ENCODE peak calls at places on chromosome 17, in nine cellular contexts. O is heart left ventricle, J is NCI-H1436, I is breast epithelium, U is HT-29, C is left cardiac atrium, G is amniotic stem cell, M is Caki2, H is fibroblast of gingiva. V is an unnamed sample.

GRCh38 chr17:34390649-34391048 is 27.6 kb upstream of the CCL1 start:
- DNase-seq in O (no peak), J (no peak), I (no peak), U (no peak), C (no peak), G (no peak), M (no peak), H (no peak), V (no peak)

GRCh38 chr17:48596000-48596734 is 2.6 kb upstream of the HOXB5 start:
- DNase-seq in O (no peak), J (no peak), I (no peak), U (peak; percentile 76), C (no peak), G (no peak), M (no peak), H (no peak), V (no peak)

GRCh38 chr17:21542991-21543390 is 149.3 kb upstream of the KCNJ18 start:
- DNase-seq in O (no peak), J (no peak), I (no peak), U (no peak), C (no peak), G (no peak), M (no peak), H (peak; percentile 33), V (no peak)

GRCh38 chr17:1762233-1762905 is 509 bp downstream of the SERPINF1 start:
- DNase-seq in O (peak; percentile 76), J (no peak), I (no peak), U (no peak), C (peak; percentile 72), G (no peak), M (no peak), H (peak; percentile 23), V (no peak)

GRCh38 chr17:81432873-81433451 is 37.7 kb downstream of the BAHCC1 start:
- DNase-seq in O (no peak), J (peak; percentile 96), I (no peak), U (peak; percentile 39), C (no peak), G (no peak), M (no peak), H (no peak), V (no peak)

GRCh38 chr17:74185786-74186185 is 17.7 kb upstream of the RPL38 start:
- DNase-seq in O (no peak), J (no peak), I (no peak), U (no peak), C (no peak), G (no peak), M (no peak), H (no peak), V (no peak)

GRCh38 chr17:29190039-29190438 is 9.8 kb upstream of the MYO18A start:
- DNase-seq in O (no peak), J (no peak), I (no peak), U (no peak), C (no peak), G (no peak), M (no peak), H (no peak), V (no peak)

GRCh38 chr17:78780852-78781338 is 1.2 kb downstream of the CYTH1 start:
- DNase-seq in O (no peak), J (no peak), I (no peak), U (no peak), C (no peak), G (no peak), M (no peak), H (no peak), V (no peak)

GRCh38 chr17:4090898-4091297 is 51.9 kb downstream of the ZZEF1 start:
- DNase-seq in O (no peak), J (no peak), I (no peak), U (no peak), C (no peak), G (no peak), M (no peak), H (peak; percentile 75), V (no peak)

GRCh38 chr17:7380855-7381683 is at the start of gene TNK1:
- DNase-seq in O (peak; percentile 53), J (no peak), I (peak; percentile 69), U (peak; percentile 31), C (peak; percentile 65), G (no peak), M (no peak), H (no peak), V (no peak)

GRCh38 chr17:31696184-31696602 is 162.9 kb downstream of the COPRS start:
- DNase-seq in O (peak; percentile 94), J (no peak), I (peak; percentile 79), U (no peak), C (peak; percentile 81), G (peak; percentile 80), M (no peak), H (peak; percentile 100), V (no peak)

GRCh38 chr17:74877592-74878543 is 5.1 kb upstream of the FDXR start:
- DNase-seq in O (peak; percentile 51), J (peak; percentile 36), I (no peak), U (peak; percentile 84), C (peak; percentile 65), G (no peak), M (peak; percentile 15), H (no peak), V (no peak)

GRCh38 chr17:82350182-82351030 is 8.6 kb upstream of the TEX19 start:
- DNase-seq in O (no peak), J (no peak), I (no peak), U (no peak), C (peak; percentile 24), G (no peak), M (no peak), H (no peak), V (no peak)

GRCh38 chr17:42431758-42432161 is 8.7 kb upstream of the CAVIN1 start:
- DNase-seq in O (no peak), J (no peak), I (no peak), U (no peak), C (no peak), G (no peak), M (no peak), H (peak; percentile 26), V (no peak)

GRCh38 chr17:1252203-1252608 is 18.0 kb upstream of the BHLHA9 start:
- DNase-seq in O (peak; percentile 68), J (peak; percentile 80), I (no peak), U (no peak), C (peak; percentile 69), G (no peak), M (no peak), H (no peak), V (no peak)

GRCh38 chr17:43464046-43464445 is 19.7 kb upstream of the DHX8 start:
- DNase-seq in O (no peak), J (no peak), I (no peak), U (no peak), C (no peak), G (no peak), M (no peak), H (no peak), V (no peak)

GRCh38 chr17:69117855-69118758 is 23.6 kb downstream of the ABCA6 start:
- DNase-seq in O (no peak), J (no peak), I (no peak), U (no peak), C (no peak), G (no peak), M (no peak), H (no peak), V (no peak)

GRCh38 chr17:4601326-4601725 is 17.0 kb downstream of the SMTNL2 start:
- DNase-seq in O (no peak), J (no peak), I (no peak), U (no peak), C (no peak), G (no peak), M (no peak), H (no peak), V (no peak)

GRCh38 chr17:55693244-55694216 is 29.1 kb downstream of the TMEM100 start:
- DNase-seq in O (peak; percentile 35), J (no peak), I (no peak), U (no peak), C (peak; percentile 48), G (no peak), M (no peak), H (peak; percentile 91), V (no peak)

GRCh38 chr17:10061131-10061581 is 137.2 kb downstream of the GAS7 start:
- DNase-seq in O (peak; percentile 62), J (no peak), I (peak; percentile 43), U (no peak), C (peak; percentile 45), G (peak; percentile 45), M (no peak), H (peak; percentile 86), V (no peak)